ENCODE peak calls at places on chromosomes 12 and 14, in four cellular contexts. One of them, this sample, is unnamed.
A peak's percentile ranks its signal among the peaks of the same experiment; 100 is the strongest.

GRCh38 chr14:93207468-93208308 is 632 bp downstream of the UBR7 start:
- DNase-seq in hepatocyte: peak; percentile 75
- DNase-seq in neural progenitor cell: peak; percentile 79
- DNase-seq in GM23248: peak; percentile 78
- DNase-seq in this sample: peak; percentile 65

GRCh38 chr12:66354291-66354690 is 52.0 kb downstream of the HELB start:
- DNase-seq in hepatocyte: no peak
- DNase-seq in neural progenitor cell: no peak
- DNase-seq in GM23248: no peak
- DNase-seq in this sample: no peak

GRCh38 chr14:61472801-61473376 is 151.5 kb downstream of the PRKCH start:
- DNase-seq in hepatocyte: no peak
- DNase-seq in neural progenitor cell: no peak
- DNase-seq in GM23248: peak; percentile 24
- DNase-seq in this sample: peak; percentile 30

GRCh38 chr12:71693126-71693525 is 7.2 kb downstream of the TMEM19 start:
- DNase-seq in hepatocyte: no peak
- DNase-seq in neural progenitor cell: no peak
- DNase-seq in GM23248: no peak
- DNase-seq in this sample: no peak

GRCh38 chr12:88127099-88127498 is 14.8 kb downstream of the CEP290 start:
- DNase-seq in hepatocyte: no peak
- DNase-seq in neural progenitor cell: no peak
- DNase-seq in GM23248: no peak
- DNase-seq in this sample: no peak

GRCh38 chr12:107645630-107646333 is 39.8 kb upstream of the PWP1 start:
- DNase-seq in hepatocyte: peak; percentile 48
- DNase-seq in neural progenitor cell: peak; percentile 93
- DNase-seq in GM23248: no peak
- DNase-seq in this sample: no peak

GRCh38 chr12:79690606-79691298 is at the start of gene PAWR:
- DNase-seq in hepatocyte: peak; percentile 93
- DNase-seq in neural progenitor cell: peak; percentile 95
- DNase-seq in GM23248: peak; percentile 84
- DNase-seq in this sample: peak; percentile 64

GRCh38 chr12:92076106-92076505 is 69.5 kb downstream of the BTG1 start:
- DNase-seq in hepatocyte: no peak
- DNase-seq in neural progenitor cell: no peak
- DNase-seq in GM23248: no peak
- DNase-seq in this sample: no peak

GRCh38 chr12:80598004-80598606 is 109.3 kb upstream of the MYF6 start:
- DNase-seq in hepatocyte: peak; percentile 30
- DNase-seq in neural progenitor cell: peak; percentile 41
- DNase-seq in GM23248: peak; percentile 82
- DNase-seq in this sample: peak; percentile 86

GRCh38 chr12:48002773-48003218 is 1.5 kb downstream of the COL2A1 start:
- DNase-seq in hepatocyte: peak; percentile 75
- DNase-seq in neural progenitor cell: peak; percentile 81
- DNase-seq in GM23248: peak; percentile 71
- DNase-seq in this sample: peak; percentile 37
- TF ChIP-seq EZH2 in hepatocyte: no peak
- TF ChIP-seq EZH2 in neural progenitor cell: no peak
- TF ChIP-seq EZH2 in GM23248: peak; percentile 31
- TF ChIP-seq EZH2 in this sample: no peak

DNA sequence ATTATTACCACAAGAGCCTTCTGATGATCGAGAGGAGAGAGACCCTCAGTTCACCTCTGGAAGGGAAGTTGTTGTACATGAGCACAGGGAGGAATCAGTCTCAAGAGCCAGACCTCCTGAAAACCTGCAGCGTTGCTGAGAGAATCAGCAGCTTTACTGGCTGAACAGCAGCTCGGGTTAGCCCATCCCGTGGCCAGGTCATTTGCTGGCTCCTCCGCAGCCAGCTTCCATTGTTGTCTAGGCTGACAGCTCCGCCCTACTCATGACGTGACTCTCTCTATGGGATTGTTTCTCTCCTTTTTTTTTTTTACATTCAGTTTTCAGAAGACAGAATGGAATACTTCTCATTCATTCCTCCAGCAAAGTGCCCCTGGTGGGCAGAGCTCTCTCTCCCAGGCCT is 69.9 kb downstream of the TGFB3 start:
- DNase-seq in hepatocyte: peak; percentile 16
- DNase-seq in neural progenitor cell: peak; percentile 89
- DNase-seq in GM23248: no peak
- DNase-seq in this sample: peak; percentile 69
- H3K4me2 ChIP-seq in hepatocyte: no peak overlapping the region
- H3K4me2 ChIP-seq in neural progenitor cell: peak overlapping the region; percentile 59
- H3K4me2 ChIP-seq in GM23248: no peak overlapping the region
- H3K4me2 ChIP-seq in this sample: no peak overlapping the region

GRCh38 chr14:94974422-94974821 is 182.9 kb downstream of the DICER1 start:
- DNase-seq in hepatocyte: no peak
- DNase-seq in neural progenitor cell: no peak
- DNase-seq in GM23248: no peak
- DNase-seq in this sample: no peak
- TF ChIP-seq EZH2 in hepatocyte: no peak
- TF ChIP-seq EZH2 in neural progenitor cell: no peak
- TF ChIP-seq EZH2 in GM23248: no peak
- TF ChIP-seq EZH2 in this sample: no peak

DNA sequence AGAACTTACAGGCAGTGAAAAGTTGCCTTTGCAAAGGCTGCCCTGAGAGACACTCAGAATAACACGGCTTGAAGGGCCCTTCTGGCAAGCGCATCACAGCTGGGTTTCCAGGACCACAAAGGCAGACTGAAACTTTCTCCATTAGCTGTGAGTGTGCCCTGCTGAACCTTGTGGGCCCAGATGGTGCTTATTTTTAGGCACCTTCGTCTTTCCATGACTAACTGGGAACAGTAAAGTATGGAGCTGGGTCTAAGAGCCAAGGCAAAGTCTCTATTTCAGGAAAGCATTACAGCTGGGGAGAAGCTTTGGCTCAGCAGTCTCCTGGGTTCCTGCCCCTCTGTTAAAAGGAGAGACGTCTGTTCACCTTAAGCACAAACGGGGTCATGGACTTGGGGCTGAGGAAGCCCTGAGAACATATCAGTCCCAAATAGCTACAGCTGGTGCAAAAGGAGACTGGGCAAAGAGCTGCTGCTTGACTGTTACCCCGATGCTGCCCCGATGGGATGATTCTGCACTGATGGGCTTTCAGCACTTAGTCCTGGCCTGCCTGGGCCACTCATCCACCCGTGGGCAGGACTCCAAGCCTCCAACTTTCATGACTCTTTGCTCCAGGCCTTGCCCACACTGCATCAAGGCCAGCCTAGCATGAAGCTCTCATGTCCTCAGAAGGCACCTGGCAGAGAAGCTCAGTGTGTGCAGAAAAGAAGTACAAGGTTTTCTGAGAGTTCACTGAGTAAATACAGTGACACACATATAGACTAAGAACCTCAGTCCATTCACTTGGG is 248.3 kb downstream of the PHLDA1 start:
- DNase-seq in hepatocyte: no peak
- DNase-seq in neural progenitor cell: no peak
- DNase-seq in GM23248: peak; percentile 50
- DNase-seq in this sample: peak; percentile 53
- H3K4me2 ChIP-seq in hepatocyte: no peak overlapping the region
- H3K4me2 ChIP-seq in neural progenitor cell: no peak overlapping the region
- H3K4me2 ChIP-seq in GM23248: no peak overlapping the region
- H3K4me2 ChIP-seq in this sample: no peak overlapping the region

GRCh38 chr14:38207342-38207741 is 362 bp upstream of the SSTR1 start:
- DNase-seq in hepatocyte: peak; percentile 14
- DNase-seq in neural progenitor cell: peak; percentile 10
- DNase-seq in GM23248: peak; percentile 41
- DNase-seq in this sample: no peak

GRCh38 chr14:38210168-38210567 is 2.5 kb downstream of the SSTR1 start:
- DNase-seq in hepatocyte: peak; percentile 16
- DNase-seq in neural progenitor cell: no peak
- DNase-seq in GM23248: peak; percentile 94
- DNase-seq in this sample: peak; percentile 65

GRCh38 chr14:38207830-38208815 is at the start of gene SSTR1:
- DNase-seq in hepatocyte: peak; percentile 84
- DNase-seq in neural progenitor cell: peak; percentile 44
- DNase-seq in GM23248: peak; percentile 56
- DNase-seq in this sample: peak; percentile 28

GRCh38 chr14:38209572-38210159 is 2.0 kb downstream of the SSTR1 start:
- DNase-seq in hepatocyte: no peak
- DNase-seq in neural progenitor cell: no peak
- DNase-seq in GM23248: peak; percentile 70
- DNase-seq in this sample: peak; percentile 38

DNA sequence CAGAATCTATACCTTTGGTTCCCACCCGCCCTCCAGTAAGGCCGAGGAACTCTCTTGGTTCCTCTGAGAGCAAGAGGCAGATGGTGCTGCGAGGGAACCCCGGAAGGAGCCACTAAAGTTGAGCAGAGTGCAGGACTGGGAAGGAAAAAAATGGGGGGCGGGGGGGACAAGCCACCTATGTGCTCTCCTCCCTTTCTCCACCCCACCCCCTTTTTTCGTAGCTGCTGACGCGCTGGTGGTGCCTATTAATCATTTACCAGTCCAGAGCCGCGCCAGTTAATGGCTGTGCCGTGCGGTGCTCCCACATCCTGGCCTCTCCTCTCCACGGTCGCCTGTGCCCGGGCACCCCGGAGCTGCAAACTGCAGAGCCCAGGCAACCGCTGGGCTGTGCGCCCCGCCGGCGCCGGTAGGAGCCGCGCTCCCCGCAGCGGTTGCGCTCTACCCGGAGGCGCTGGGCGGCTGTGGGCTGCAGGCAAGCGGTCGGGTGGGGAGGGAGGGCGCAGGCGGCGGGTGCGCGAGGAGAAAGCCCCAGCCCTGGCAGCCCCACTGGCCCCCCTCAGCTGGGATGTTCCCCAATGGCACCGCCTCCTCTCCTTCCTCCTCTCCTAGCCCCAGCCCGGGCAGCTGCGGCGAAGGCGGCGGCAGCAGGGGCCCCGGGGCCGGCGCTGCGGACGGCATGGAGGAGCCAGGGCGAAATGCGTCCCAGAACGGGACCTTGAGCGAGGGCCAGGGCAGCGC is 1.3 kb downstream of the SSTR1 start:
- DNase-seq in hepatocyte: peak; percentile 84
- DNase-seq in neural progenitor cell: peak; percentile 63
- DNase-seq in GM23248: peak; percentile 90
- DNase-seq in this sample: peak; percentile 69
- TF ChIP-seq EZH2 in hepatocyte: no peak
- TF ChIP-seq EZH2 in neural progenitor cell: peak; percentile 76
- TF ChIP-seq EZH2 in GM23248: no peak
- TF ChIP-seq EZH2 in this sample: no peak

DNA sequence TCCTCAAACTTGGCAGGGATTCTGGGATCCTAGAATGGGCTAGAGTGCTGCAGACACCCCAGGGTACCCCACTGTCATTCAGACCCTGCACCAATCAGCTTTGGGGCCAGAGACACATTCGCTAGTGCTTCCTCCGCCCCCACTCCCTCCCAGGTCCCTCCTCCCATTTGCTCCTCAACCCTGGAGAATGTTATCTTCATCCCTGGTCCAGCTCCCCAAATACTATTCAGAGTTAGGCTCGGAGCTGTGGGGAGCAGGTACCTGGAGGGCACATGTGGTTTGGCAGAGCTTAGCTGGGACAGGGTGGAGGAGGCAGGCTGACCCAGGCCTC is 19.4 kb downstream of the VSX2 start:
- DNase-seq in hepatocyte: no peak
- DNase-seq in neural progenitor cell: no peak
- DNase-seq in GM23248: no peak
- DNase-seq in this sample: no peak
- H3K4me2 ChIP-seq in hepatocyte: peak overlapping the region; percentile 100
- H3K4me2 ChIP-seq in neural progenitor cell: peak overlapping the region; percentile 99
- H3K4me2 ChIP-seq in GM23248: no peak overlapping the region
- H3K4me2 ChIP-seq in this sample: no peak overlapping the region

DNA sequence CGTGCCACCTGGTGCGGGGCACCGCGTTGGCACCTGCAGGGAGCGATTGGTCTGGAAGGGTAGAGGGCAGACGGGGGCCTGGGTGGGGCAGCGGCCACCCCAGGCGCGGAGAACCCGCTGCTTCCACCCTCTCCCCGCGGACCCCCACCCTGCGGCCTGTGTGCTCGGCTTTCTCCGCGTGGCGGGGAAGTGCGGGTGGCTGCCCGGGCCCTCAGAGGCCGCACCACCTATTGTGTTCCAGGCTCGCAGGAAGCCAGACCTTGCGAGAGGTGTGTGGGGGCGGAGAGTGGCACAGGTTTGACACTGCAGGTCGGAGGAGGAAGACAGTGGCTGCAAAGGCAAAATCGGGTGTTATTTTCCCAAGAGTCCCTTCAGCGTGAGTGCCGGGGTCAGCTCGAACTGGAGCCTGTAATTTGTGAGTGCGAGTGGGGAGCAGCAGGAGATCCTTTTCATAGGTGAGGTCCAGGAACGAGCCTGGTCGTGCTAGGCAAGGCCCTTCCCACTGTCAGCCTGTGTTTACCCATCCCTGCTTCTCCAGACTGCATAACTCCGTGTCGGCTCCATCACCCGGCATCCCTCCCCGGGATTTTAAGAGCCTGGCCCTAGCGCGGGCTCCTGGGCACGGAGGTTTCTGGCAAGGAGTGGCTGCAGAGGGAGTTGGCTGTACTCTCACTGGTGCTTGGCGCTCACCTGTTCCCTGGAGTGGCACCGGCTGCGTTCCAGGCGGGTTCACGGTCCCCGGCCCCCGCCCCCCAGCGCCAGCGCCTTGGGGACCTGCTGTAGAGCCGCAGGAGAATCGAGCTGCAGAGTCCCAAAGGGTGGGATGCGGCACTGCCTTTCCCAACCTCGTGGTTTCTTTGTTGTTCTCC is 930 bp downstream of the TBC1D30 start:
- DNase-seq in hepatocyte: no peak
- DNase-seq in neural progenitor cell: peak; percentile 31
- DNase-seq in GM23248: no peak
- DNase-seq in this sample: no peak
- TF ChIP-seq EZH2 in hepatocyte: peak; percentile 64
- TF ChIP-seq EZH2 in neural progenitor cell: peak; percentile 92
- TF ChIP-seq EZH2 in GM23248: no peak
- TF ChIP-seq EZH2 in this sample: peak; percentile 87

GRCh38 chr12:57735198-57735855 is 3.2 kb downstream of the AGAP2 start:
- DNase-seq in hepatocyte: no peak
- DNase-seq in neural progenitor cell: peak; percentile 69
- DNase-seq in GM23248: peak; percentile 44
- DNase-seq in this sample: no peak
- H3K4me2 ChIP-seq in hepatocyte: peak overlapping the region; percentile 94
- H3K4me2 ChIP-seq in neural progenitor cell: peak overlapping the region; percentile 98
- H3K4me2 ChIP-seq in GM23248: peak overlapping the region; percentile 75
- H3K4me2 ChIP-seq in this sample: no peak overlapping the region

DNA sequence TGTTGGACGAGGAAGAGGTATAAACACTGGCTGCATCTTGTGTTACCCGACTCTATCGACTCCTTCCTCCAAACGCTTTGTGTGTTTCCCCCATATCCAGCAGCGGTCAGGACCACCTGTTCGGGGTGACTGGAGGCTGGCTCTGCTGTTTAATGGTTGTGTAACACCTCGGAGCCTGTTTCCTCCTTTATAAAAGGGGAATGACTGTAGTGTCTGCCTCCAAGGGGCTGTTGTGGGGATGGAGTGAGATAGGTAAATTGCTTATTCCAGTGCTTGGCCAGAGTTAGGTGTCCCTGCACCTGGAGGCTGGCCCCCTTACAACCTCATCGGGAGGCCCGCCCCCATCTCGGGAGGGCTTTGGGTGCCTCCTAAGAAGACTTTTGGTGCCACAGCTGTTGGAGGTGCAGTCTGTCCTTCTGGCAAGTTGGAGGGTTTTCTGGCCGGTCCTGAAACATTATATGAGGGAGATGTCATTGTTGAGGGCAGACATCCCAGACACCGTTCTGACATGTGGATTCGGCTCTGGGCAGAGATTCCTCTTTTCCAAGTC is 1.1 kb downstream of the MLXIP start:
- DNase-seq in hepatocyte: no peak
- DNase-seq in neural progenitor cell: no peak
- DNase-seq in GM23248: peak; percentile 47
- DNase-seq in this sample: no peak
- TF ChIP-seq EZH2 in hepatocyte: no peak
- TF ChIP-seq EZH2 in neural progenitor cell: peak; percentile 80
- TF ChIP-seq EZH2 in GM23248: no peak
- TF ChIP-seq EZH2 in this sample: no peak